ENCODE peak calls at places on chromosome 11, in six cellular contexts. N is H9; Q is fibroblast of gingiva; F is CD8-positive, alpha-beta T cell; L is nephron progenitor cell; P is kidney tubule cell. B is an unnamed sample.

GRCh38 chr11:95638501-95638900 is 151.1 kb downstream of the FAM76B start:
- DNase-seq in P (no peak), Q (no peak), L (no peak), N (no peak), F (no peak), B (no peak)

GRCh38 chr11:17280494-17281127 is 4.1 kb downstream of the NUCB2 start:
- DNase-seq in F (no peak), N (no peak), P (no peak), Q (peak; percentile 10), L (no peak), B (no peak)

GRCh38 chr11:67636962-67637361 is 2.6 kb downstream of the TBX10 start:
- DNase-seq in P (no peak), Q (no peak), L (no peak), N (no peak), F (no peak), B (no peak)

GRCh38 chr11:26698224-26698623 is 23.6 kb downstream of the SLC5A12 start:
- DNase-seq in F (no peak), N (no peak), P (no peak), Q (no peak), L (no peak), B (no peak)

GRCh38 chr11:29127456-29127855 is 889.4 kb downstream of the KCNA4 start:
- DNase-seq in P (peak; percentile 44), L (no peak), F (no peak), Q (peak; percentile 52), N (no peak), B (no peak)

GRCh38 chr11:116852261-116853125 is 15.1 kb upstream of the APOA1 start:
- DNase-seq in P (peak; percentile 45), L (no peak), N (no peak), Q (peak; percentile 22), F (no peak), B (peak; percentile 75)

GRCh38 chr11:326842-327580 is 6.4 kb upstream of the IFITM3 start:
- DNase-seq in L (no peak), N (no peak), P (peak; percentile 71), F (peak; percentile 56), Q (peak; percentile 34), B (peak; percentile 74)

GRCh38 chr11:75518204-75518549 is 7.6 kb downstream of the GDPD5 start:
- DNase-seq in Q (no peak), P (no peak), N (no peak), F (no peak), L (no peak), B (no peak)

GRCh38 chr11:12669930-12670329 is 4.3 kb upstream of the TEAD1 start:
- DNase-seq in Q (peak; percentile 65), P (no peak), L (no peak), F (no peak), N (no peak), B (peak; percentile 84)

GRCh38 chr11:72426758-72427157 is 7.6 kb downstream of the CLPB start:
- DNase-seq in Q (no peak), N (no peak), L (no peak), P (no peak), F (no peak), B (no peak)

GRCh38 chr11:103370076-103370475 is 260.9 kb downstream of the DYNC2H1 start:
- DNase-seq in L (no peak), P (no peak), N (no peak), Q (no peak), F (no peak), B (no peak)

GRCh38 chr11:34439521-34440258 is 956 bp downstream of the CAT start:
- DNase-seq in N (no peak), L (no peak), Q (peak; percentile 23), F (no peak), P (peak; percentile 19), B (peak; percentile 46)

GRCh38 chr11:13944801-13945505 is 17.6 kb upstream of the SPON1 start:
- DNase-seq in N (no peak), F (no peak), P (no peak), Q (no peak), L (no peak), B (no peak)

GRCh38 chr11:2084721-2085120 is 54.5 kb downstream of the IGF2 start:
- DNase-seq in Q (no peak), N (no peak), P (no peak), F (no peak), L (no peak), B (no peak)

GRCh38 chr11:36627006-36627405 is 29.0 kb upstream of the RAG2 start:
- DNase-seq in Q (no peak), F (no peak), L (no peak), P (no peak), N (no peak), B (no peak)

GRCh38 chr11:30153008-30153407 is 77.8 kb upstream of the FSHB start:
- DNase-seq in L (no peak), P (no peak), F (no peak), Q (no peak), N (no peak), B (no peak)

GRCh38 chr11:4699697-4700435 is 2.2 kb upstream of the OR51E2 start:
- DNase-seq in N (no peak), F (no peak), P (no peak), Q (no peak), L (no peak), B (no peak)

GRCh38 chr11:34696876-34697275 is 76.0 kb downstream of the EHF start:
- DNase-seq in L (no peak), P (no peak), Q (no peak), N (no peak), F (no peak), B (no peak)

GRCh38 chr11:18485905-18486528 is 30.4 kb downstream of the LDHAL6A start:
- DNase-seq in P (no peak), F (no peak), Q (no peak), L (no peak), N (no peak), B (no peak)

GRCh38 chr11:63882555-63883242 is 34.3 kb downstream of the RCOR2 start:
- DNase-seq in P (no peak), N (peak; percentile 82), Q (no peak), L (no peak), F (peak; percentile 8), B (no peak)